ENCODE peak calls at places on chromosomes 16 and 17, in nine cellular contexts. E is sigmoid colon; W is IMR-90; O is MM.1S; R is body of pancreas; T is neural progenitor cell; B is keratinocyte; L is CD8-positive, alpha-beta memory T cell; K is mesenchymal stem cell. C is an unnamed sample.

GRCh38 chr17:45171338-45172231 is 9.9 kb downstream of the HEXIM2 start:
- DNase-seq in E (peak; percentile 80), W (no peak), O (no peak), R (peak; percentile 71), T (peak; percentile 79), B (peak; percentile 79), L (no peak), K (no peak), C (peak; percentile 82)

GRCh38 chr16:89924925-89925307 is 1.8 kb downstream of the TUBB3 start:
- DNase-seq in E (no peak), W (no peak), O (no peak), R (no peak), T (no peak), B (no peak), L (no peak), K (no peak), C (no peak)

GRCh38 chr16:31130899-31131298 is 4.6 kb downstream of the PRSS8 start:
- DNase-seq in E (no peak), W (no peak), O (no peak), R (peak; percentile 98), T (no peak), B (no peak), L (no peak), K (no peak), C (peak; percentile 86)

GRCh38 chr17:67833946-67834631 is 8.8 kb downstream of the BPTF start:
- DNase-seq in E (no peak), W (no peak), O (no peak), R (no peak), T (peak; percentile 37), B (no peak), L (no peak), K (no peak), C (peak; percentile 56)

GRCh38 chr16:11759163-11759834 is 16.6 kb upstream of the TXNDC11 start:
- DNase-seq in E (no peak), W (no peak), O (no peak), R (peak; percentile 71), T (no peak), B (no peak), L (no peak), K (no peak), C (no peak)

GRCh38 chr17:30000755-30001257 is 59.4 kb downstream of the EFCAB5 start:
- DNase-seq in E (no peak), W (peak; percentile 50), O (no peak), R (no peak), T (no peak), B (no peak), L (no peak), K (peak; percentile 41), C (no peak)

GRCh38 chr17:82817947-82818346 is 21.9 kb downstream of the ZNF750 start:
- DNase-seq in E (no peak), W (peak; percentile 36), O (no peak), R (no peak), T (no peak), B (no peak), L (no peak), K (no peak), C (no peak)

GRCh38 chr16:30951785-30952184 is 2.9 kb downstream of the ORAI3 start:
- DNase-seq in E (peak; percentile 95), W (peak; percentile 70), O (no peak), R (no peak), T (no peak), B (no peak), L (no peak), K (no peak), C (no peak)

GRCh38 chr16:64964126-64964540 is 157.7 kb downstream of the CDH11 start:
- DNase-seq in E (no peak), W (peak; percentile 86), O (no peak), R (no peak), T (no peak), B (no peak), L (no peak), K (peak; percentile 72), C (no peak)

GRCh38 chr16:4315185-4316102 is at the start of gene GLIS2:
- DNase-seq in E (peak; percentile 88), W (peak; percentile 82), O (peak; percentile 39), R (peak; percentile 80), T (peak; percentile 94), B (no peak), L (peak; percentile 55), K (peak; percentile 89), C (peak; percentile 98)

GRCh38 chr16:24946155-24946554 is 69.0 kb downstream of the ARHGAP17 start:
- DNase-seq in E (no peak), W (no peak), O (no peak), R (no peak), T (no peak), B (no peak), L (no peak), K (no peak), C (no peak)

GRCh38 chr16:25443994-25444393 is 186.3 kb upstream of the ZKSCAN2 start:
- DNase-seq in E (no peak), W (no peak), O (no peak), R (no peak), T (no peak), B (no peak), L (no peak), K (no peak), C (no peak)

GRCh38 chr16:67594956-67595355 is 32.6 kb downstream of the CTCF start:
- DNase-seq in E (no peak), W (peak; percentile 68), O (no peak), R (peak; percentile 37), T (no peak), B (no peak), L (no peak), K (peak; percentile 13), C (no peak)

GRCh38 chr16:17520567-17520966 is 49.8 kb upstream of the XYLT1 start:
- DNase-seq in E (no peak), W (peak; percentile 84), O (no peak), R (no peak), T (no peak), B (no peak), L (no peak), K (no peak), C (no peak)

DNA sequence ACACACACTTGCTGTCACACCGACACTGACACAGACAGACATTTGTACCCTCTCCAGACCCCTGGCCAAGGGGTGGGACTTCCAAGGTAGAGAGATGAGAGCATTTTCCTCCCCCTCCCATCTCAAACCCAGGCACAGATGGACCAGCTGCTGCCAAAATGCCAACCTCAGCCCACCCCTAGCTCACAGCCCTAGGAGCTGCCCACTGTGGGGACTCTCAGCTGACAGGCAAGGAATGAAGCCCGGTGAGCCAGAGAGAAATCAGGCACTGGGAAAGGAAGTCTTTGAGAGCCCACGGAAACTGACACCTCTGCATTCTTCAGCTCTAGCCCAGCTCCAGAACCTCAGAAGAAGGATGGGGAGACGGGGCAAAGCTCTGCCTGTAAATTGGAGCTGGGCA is 2.8 kb downstream of the ETV4 start:
- DNase-seq in E (no peak), W (peak; percentile 19), O (no peak), R (no peak), T (peak; percentile 28), B (no peak), L (no peak), K (no peak), C (no peak)
- H3K4me3 ChIP-seq in E (no peak overlapping the region), W (no peak overlapping the region), O (no peak overlapping the region), R (no peak overlapping the region), T (no peak overlapping the region), B (no peak overlapping the region), L (no peak overlapping the region), K (peak overlapping the region; percentile 81), C (peak overlapping the region; percentile 51)

GRCh38 chr17:49976828-49977202 is 7.8 kb downstream of the DLX4 start:
- DNase-seq in E (no peak), W (no peak), O (no peak), R (no peak), T (no peak), B (no peak), L (no peak), K (no peak), C (no peak)

GRCh38 chr17:49976163-49976827 is 7.3 kb downstream of the DLX4 start:
- DNase-seq in E (no peak), W (no peak), O (no peak), R (peak; percentile 71), T (no peak), B (no peak), L (no peak), K (no peak), C (no peak)

GRCh38 chr17:49977463-49978389 is 8.7 kb downstream of the DLX4 start:
- DNase-seq in E (no peak), W (no peak), O (no peak), R (no peak), T (no peak), B (no peak), L (no peak), K (no peak), C (peak; percentile 82)

GRCh38 chr17:49979748-49980479 is 10.9 kb downstream of the DLX4 start:
- DNase-seq in E (no peak), W (no peak), O (no peak), R (no peak), T (no peak), B (no peak), L (no peak), K (no peak), C (no peak)

GRCh38 chr17:49978501-49978900 is 9.5 kb downstream of the DLX4 start:
- DNase-seq in E (no peak), W (no peak), O (no peak), R (no peak), T (no peak), B (no peak), L (no peak), K (no peak), C (no peak)
- H3K27me3 ChIP-seq in E (peaks cover 82% of the 10 kb centered on the region), W (peaks cover 89% of the 10 kb centered on the region), O (peaks cover 94% of the 10 kb centered on the region), R (no peaks in the 10 kb centered on the region), T (peaks cover 28% of the 10 kb centered on the region), B (peaks cover 9% of the 10 kb centered on the region), L (peaks cover 6% of the 10 kb centered on the region), K (peaks cover 88% of the 10 kb centered on the region), C (peaks cover 46% of the 10 kb centered on the region)

DNA sequence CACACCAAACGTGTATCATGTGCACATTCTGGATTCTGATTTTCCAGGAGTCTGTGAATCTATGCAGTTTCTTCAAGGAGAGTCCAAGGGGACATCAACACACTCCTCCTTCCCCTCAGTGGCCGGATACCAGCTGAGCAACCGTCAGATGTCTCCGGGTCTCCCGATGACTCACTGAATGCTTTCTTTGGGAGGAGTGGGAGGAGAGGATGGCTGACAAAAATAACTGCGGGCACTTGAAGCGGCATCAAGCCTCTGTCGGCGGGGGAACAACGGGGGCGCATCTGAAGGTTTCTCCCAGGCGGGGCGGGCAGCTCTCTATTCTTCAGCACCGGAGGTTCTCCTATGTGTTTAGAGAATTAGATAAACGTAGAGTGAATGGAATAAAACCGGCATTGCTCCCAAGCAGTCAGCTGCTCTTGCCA is 24.6 kb upstream of the LRRC75A start:
- DNase-seq in E (no peak), W (peak; percentile 80), O (no peak), R (no peak), T (peak; percentile 54), B (no peak), L (no peak), K (peak; percentile 82), C (peak; percentile 40)
- H3K4me3 ChIP-seq in E (no peak overlapping the region), W (no peak overlapping the region), O (no peak overlapping the region), R (no peak overlapping the region), T (no peak overlapping the region), B (peak overlapping the region; percentile 9), L (no peak overlapping the region), K (peak overlapping the region; percentile 65), C (no peak overlapping the region)

DNA sequence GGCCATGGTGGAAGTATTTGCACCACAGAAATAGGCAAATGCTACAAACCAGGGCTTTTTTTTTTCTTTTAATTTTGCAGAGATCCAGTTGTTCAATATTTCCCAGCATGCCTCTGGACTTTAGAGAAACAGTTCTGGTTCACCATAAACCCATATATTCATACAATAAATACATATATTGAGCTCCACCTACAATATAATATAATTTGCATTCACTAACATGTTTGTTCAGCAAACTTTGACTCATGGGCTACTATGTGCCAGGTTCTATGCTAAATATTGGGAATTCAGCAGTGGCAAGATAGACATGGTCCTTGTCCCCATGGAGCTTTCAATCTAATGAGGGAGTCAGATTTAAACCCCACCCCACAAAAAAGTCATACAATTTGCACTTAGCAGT is 3.2 kb downstream of the TMEM114 start:
- DNase-seq in E (no peak), W (no peak), O (no peak), R (no peak), T (no peak), B (no peak), L (no peak), K (no peak), C (no peak)
- H3K27me3 ChIP-seq in E (peaks cover 50% of the 10 kb centered on the region), W (peaks cover 32% of the 10 kb centered on the region), O (no peaks in the 10 kb centered on the region), R (peaks cover 5% of the 10 kb centered on the region), T (peaks cover 45% of the 10 kb centered on the region), B (peaks cover 41% of the 10 kb centered on the region), L (peaks cover 14% of the 10 kb centered on the region), K (peaks cover 43% of the 10 kb centered on the region), C (peaks cover 36% of the 10 kb centered on the region)

C was measured in H7.